ENCODE peak calls at places on chromosomes 16 and 17, in six cellular contexts. I is GM12891, X is H1, T is K562, C is GM12878, F is HepG2. Z is an unnamed sample.

GRCh38 chr16:30358577-30358936 is 3.4 kb upstream of the CD2BP2 start:
- DNase-seq in I (no peak), X (no peak), T (no peak), C (no peak), F (no peak), Z (no peak)

GRCh38 chr17:238071-238963 is 56.9 kb upstream of the DOC2B start:
- DNase-seq in I (no peak), X (peak; percentile 39), T (no peak), C (no peak), F (no peak), Z (no peak)

GRCh38 chr17:12522743-12523181 is 142.9 kb upstream of the MYOCD start:
- DNase-seq in I (no peak), X (no peak), T (no peak), C (no peak), F (peak; percentile 29), Z (no peak)

GRCh38 chr17:56125830-56126819 is 27.1 kb upstream of the ANKFN1 start:
- DNase-seq in I (no peak), X (peak; percentile 53), T (peak; percentile 37), C (no peak), F (peak; percentile 27), Z (no peak)

GRCh38 chr16:76278976-76279375 is 1.8 kb downstream of the CNTNAP4 start:
- DNase-seq in I (no peak), X (no peak), T (no peak), C (no peak), F (peak; percentile 13), Z (no peak)

GRCh38 chr16:78177927-78178326 is 78.5 kb downstream of the WWOX start:
- DNase-seq in I (no peak), X (peak; percentile 8), T (peak; percentile 6), C (no peak), F (peak; percentile 35), Z (no peak)

GRCh38 chr17:15456972-15457722 is 10.3 kb downstream of the CDRT4 start:
- DNase-seq in I (no peak), X (no peak), T (no peak), C (no peak), F (peak; percentile 61), Z (no peak)

GRCh38 chr17:43983515-43984411 is 20.7 kb upstream of the NAGS start:
- DNase-seq in I (no peak), X (peak; percentile 82), T (peak; percentile 79), C (no peak), F (peak; percentile 67), Z (no peak)

GRCh38 chr17:82920715-82921114 is 80.9 kb upstream of the ZNF750 start:
- DNase-seq in I (no peak), X (no peak), T (no peak), C (no peak), F (no peak), Z (no peak)

GRCh38 chr17:72244942-72245341 is 124.1 kb downstream of the SOX9 start:
- DNase-seq in I (no peak), X (no peak), T (no peak), C (no peak), F (no peak), Z (no peak)

GRCh38 chr17:72239548-72239947 is 118.7 kb downstream of the SOX9 start:
- DNase-seq in I (no peak), X (no peak), T (no peak), C (no peak), F (no peak), Z (no peak)

GRCh38 chr17:72249441-72249840 is 128.6 kb downstream of the SOX9 start:
- DNase-seq in I (no peak), X (no peak), T (no peak), C (no peak), F (no peak), Z (no peak)

GRCh38 chr17:72240333-72240732 is 119.5 kb downstream of the SOX9 start:
- DNase-seq in I (no peak), X (no peak), T (no peak), C (no peak), F (no peak), Z (no peak)

GRCh38 chr17:72244494-72244893 is 123.7 kb downstream of the SOX9 start:
- DNase-seq in I (no peak), X (no peak), T (no peak), C (no peak), F (no peak), Z (no peak)
- TF ChIP-seq TAF1 in I (no peak), X (no peak), T (no peak), C (no peak), F (no peak), Z (no peak)

GRCh38 chr17:81338301-81339179 is 43.4 kb upstream of the SLC38A10 start:
- DNase-seq in I (no peak), X (peak; percentile 47), T (no peak), C (no peak), F (no peak), Z (no peak)

GRCh38 chr17:81341347-81342061 is 46.4 kb upstream of the SLC38A10 start:
- DNase-seq in I (no peak), X (peak; percentile 74), T (no peak), C (no peak), F (no peak), Z (no peak)

GRCh38 chr17:81340606-81341346 is 45.7 kb upstream of the SLC38A10 start:
- DNase-seq in I (no peak), X (peak; percentile 54), T (no peak), C (no peak), F (no peak), Z (no peak)

GRCh38 chr17:81339180-81339501 is 44.0 kb upstream of the SLC38A10 start:
- DNase-seq in I (no peak), X (peak; percentile 55), T (no peak), C (no peak), F (peak; percentile 90), Z (no peak)

DNA sequence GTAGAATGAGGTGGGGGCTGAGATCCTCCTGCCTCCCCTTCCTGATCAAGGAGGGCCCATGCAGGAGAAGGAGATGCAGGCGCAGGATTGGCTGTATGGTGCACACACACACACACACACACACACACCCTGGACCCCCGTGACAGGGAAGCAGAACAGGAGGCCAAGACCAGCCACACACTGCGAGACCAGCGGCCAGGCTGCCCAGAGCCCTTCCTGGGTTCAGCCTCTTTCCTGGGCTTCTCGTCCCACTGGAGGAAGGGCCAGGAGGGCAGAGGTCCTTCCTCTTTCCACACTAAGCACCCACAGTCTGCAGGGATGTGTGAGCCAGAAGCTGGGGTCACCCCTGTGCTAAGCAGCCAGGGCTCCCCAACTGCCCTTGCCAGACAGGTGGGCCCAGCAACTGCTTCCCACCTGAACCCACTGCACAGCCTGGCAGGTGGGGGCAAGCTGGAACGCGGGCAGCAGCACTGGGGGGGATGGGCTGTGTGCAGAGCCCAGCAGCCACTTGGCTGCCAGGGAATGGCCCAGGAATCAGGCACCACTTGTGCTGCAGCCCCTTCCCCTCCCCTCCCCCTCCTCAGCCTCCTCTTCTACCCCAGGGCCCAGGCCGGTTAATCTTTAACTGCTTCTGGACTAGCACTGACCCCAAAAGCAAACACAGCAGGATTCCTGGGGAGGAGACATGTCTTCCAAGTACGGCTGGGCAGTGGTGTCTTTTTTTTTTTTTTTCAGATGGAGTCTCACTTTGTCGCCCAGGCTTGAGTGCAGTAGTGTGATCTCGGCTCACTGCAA is 44.6 kb upstream of the SLC38A10 start:
- DNase-seq in I (no peak), X (peak; percentile 53), T (no peak), C (no peak), F (peak; percentile 99), Z (no peak)
- TF ChIP-seq POLR2A in I (no peak), X (no peak), T (no peak), C (no peak), F (peak; percentile 57), Z (no peak)

DNA sequence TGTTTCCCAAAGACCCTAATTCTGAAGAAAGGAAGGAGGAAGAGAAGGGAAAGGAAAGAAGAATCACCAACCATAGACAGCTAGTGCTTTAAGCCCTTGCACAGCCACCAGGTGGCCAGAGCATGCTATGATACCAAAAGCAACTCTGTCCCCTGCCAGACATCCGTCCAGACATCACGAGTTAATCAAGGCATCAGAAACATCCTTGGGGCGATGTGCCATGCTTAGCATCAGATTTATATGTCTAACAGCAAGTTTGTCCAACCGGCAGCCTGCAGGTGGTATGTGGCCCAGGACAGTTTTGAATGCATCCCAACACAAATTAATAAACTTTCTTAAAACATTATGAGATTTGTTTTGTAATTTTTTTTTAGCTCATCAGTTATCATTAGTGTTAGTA is 2.9 kb upstream of the CRYBA1 start:
- DNase-seq in I (no peak), X (no peak), T (peak; percentile 50), C (no peak), F (peak; percentile 30), Z (no peak)
- TF ChIP-seq TAF1 in I (no peak), X (no peak), T (no peak), C (no peak), F (no peak), Z (no peak)

DNA sequence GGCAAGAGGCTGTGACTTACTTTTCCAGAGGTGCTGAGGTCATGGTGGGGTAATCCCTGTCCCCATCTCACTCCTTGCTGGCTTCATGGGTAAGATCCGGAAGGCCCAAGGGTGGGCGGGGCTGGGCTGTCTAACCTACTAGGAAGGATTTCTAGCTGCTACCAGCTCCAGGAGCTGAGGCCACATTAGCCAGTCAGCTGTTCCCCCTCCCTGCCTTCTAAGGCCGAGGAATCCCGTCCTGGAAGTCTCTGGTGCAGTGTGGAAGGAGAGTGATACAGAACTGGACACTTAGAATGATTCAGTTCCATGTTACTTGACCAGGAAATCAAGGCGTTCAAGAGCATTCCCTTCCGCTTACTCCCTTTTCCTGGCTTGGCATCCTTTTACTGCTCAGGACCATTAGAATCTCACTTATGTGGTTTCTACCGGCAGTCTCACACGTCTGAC is 8.9 kb downstream of the GNGT2 start:
- DNase-seq in I (no peak), X (no peak), T (no peak), C (no peak), F (no peak), Z (no peak)
- TF ChIP-seq POLR2A in I (no peak), X (no peak), T (no peak), C (no peak), F (no peak), Z (no peak)

GRCh38 chr16:27599606-27600005 is 49.7 kb downstream of the KATNIP start:
- DNase-seq in I (no peak), X (no peak), T (no peak), C (no peak), F (no peak), Z (no peak)
- TF ChIP-seq TAF1 in I (no peak), X (no peak), T (no peak), C (no peak), F (no peak), Z (no peak)

DNA sequence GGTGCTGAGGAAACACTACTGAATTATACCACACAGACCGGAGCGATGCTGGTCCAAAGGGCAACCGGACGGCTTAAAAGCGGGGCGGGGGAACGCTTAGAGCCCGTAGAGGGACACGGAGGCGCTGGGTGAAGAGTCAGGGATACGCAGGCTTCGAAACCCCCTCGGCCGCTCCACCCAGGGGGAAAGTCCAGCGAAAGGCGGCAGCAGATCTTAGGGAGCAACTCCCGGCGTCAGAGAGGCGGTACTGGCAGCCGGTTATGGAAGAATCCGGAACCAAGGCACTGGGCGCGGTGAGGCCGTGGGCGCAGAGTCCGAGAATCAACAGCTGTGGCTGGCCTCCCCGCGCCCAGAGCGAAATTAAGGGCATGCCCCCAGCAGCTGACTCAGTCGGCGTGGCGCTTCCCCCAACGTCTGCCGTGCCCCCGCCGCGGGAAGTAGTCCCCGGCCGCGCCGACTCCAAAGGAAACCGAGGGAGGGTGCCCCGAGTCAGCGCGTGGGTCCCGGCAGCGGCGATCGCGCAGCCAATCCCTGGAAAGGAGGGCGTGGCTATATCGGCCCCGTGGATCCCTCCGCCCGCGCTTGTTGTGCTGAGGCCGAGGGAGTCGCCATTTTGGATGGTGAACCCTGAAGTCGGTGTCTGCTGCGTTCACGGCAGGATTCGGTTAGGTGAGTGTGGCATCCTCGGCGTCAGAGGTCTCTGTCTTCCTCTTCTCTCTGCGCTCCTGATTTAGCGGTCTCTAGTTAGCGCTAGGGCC is at the start of gene IST1:
- DNase-seq in I (peak; percentile 97), X (peak; percentile 95), T (peak; percentile 99), C (peak; percentile 85), F (peak; percentile 96), Z (peak; percentile 96)
- TF ChIP-seq POLR2A in I (peak; percentile 93), X (peak; percentile 76), T (peak; percentile 95), C (peak; percentile 93), F (peak; percentile 95), Z (peak; percentile 91)